ENCODE peak calls at places on chromosome 16, in nine cellular contexts. H, T, Z, W, R, P, B, Y and X are unnamed samples. For H3K9me2, the result is how much of the 10 kb centered on the place peaks cover.

GRCh38 chr16:31363721-31364120 is 8.7 kb downstream of the ITGAX start:
- DNase-seq in R (no peak), T (no peak), H (no peak), Y (no peak), P (no peak), B (no peak), W (no peak), Z (no peak), X (no peak)

GRCh38 chr16:27407158-27407557 is 5.2 kb downstream of the IL21R start:
- DNase-seq in H (no peak), P (no peak), Z (no peak), T (no peak), Y (no peak), B (no peak), W (no peak), R (no peak), X (peak)

GRCh38 chr16:77304134-77304533 is 104.9 kb downstream of the SYCE1L start:
- DNase-seq in W (no peak), T (no peak), Z (no peak), H (no peak), B (no peak), R (no peak), P (no peak), Y (no peak), X (no peak)

GRCh38 chr16:15435216-15435864 is 952 bp downstream of the BMERB1 start:
- DNase-seq in Y (peak), B (no peak), T (peak), H (no peak), Z (peak), R (no peak), P (no peak), W (no peak), X (no peak)

GRCh38 chr16:69328854-69329316 is 1.5 kb downstream of the PDF start:
- DNase-seq in H (no peak), B (no peak), P (no peak), R (no peak), Y (peak), W (peak), T (peak), Z (no peak), X (peak)

GRCh38 chr16:8713635-8714097 is 39.2 kb downstream of the ABAT start:
- DNase-seq in B (no peak), R (no peak), W (no peak), H (no peak), T (no peak), Y (no peak), P (no peak), Z (no peak), X (no peak)

GRCh38 chr16:25966172-25967097 is 274.7 kb downstream of the HS3ST4 start:
- DNase-seq in B (no peak), T (no peak), H (no peak), R (no peak), Z (no peak), P (peak), W (no peak), Y (no peak), X (no peak)

GRCh38 chr16:73549960-73550359 is 502.0 kb upstream of the ZFHX3 start:
- DNase-seq in T (no peak), W (no peak), Z (no peak), P (no peak), R (no peak), H (no peak), B (no peak), Y (no peak), X (no peak)

GRCh38 chr16:71629617-71630016 is 3.6 kb downstream of the MARVELD3 start:
- DNase-seq in H (no peak), T (no peak), W (no peak), R (no peak), Y (no peak), P (no peak), B (no peak), Z (no peak), X (no peak)

GRCh38 chr16:69922200-69922599 is 28.9 kb upstream of the CLEC18A start:
- DNase-seq in R (no peak), Y (no peak), T (no peak), Z (no peak), W (no peak), H (no peak), P (no peak), B (no peak), X (no peak)

GRCh38 chr16:14378684-14379467 is 251.2 kb downstream of the PARN start:
- DNase-seq in R (no peak), P (no peak), H (peak), W (no peak), Z (no peak), B (no peak), Y (peak), T (peak), X (no peak)

GRCh38 chr16:16050106-16050505 is 100.7 kb downstream of the ABCC1 start:
- DNase-seq in T (no peak), B (no peak), P (no peak), H (no peak), W (no peak), Y (no peak), R (no peak), Z (no peak), X (no peak)

GRCh38 chr16:36336-36984 is 16.9 kb downstream of the POLR3K start:
- DNase-seq in P (no peak), T (no peak), H (no peak), B (no peak), Z (peak), Y (no peak), W (no peak), R (no peak), X (no peak)

GRCh38 chr16:23141959-23142740 is 7.1 kb downstream of the USP31 start:
- DNase-seq in T (no peak), Y (no peak), W (peak), B (no peak), P (no peak), H (no peak), R (no peak), Z (no peak), X (no peak)

GRCh38 chr16:117381-118365 is 20.8 kb downstream of the NPRL3 start:
- DNase-seq in B (peak), H (peak), Y (peak), P (peak), T (peak), W (peak), R (peak), Z (peak), X (peak)

GRCh38 chr16:73068546-73069401 is 20.8 kb upstream of the ZFHX3 start:
- DNase-seq in P (no peak), H (peak), Y (peak), B (no peak), Z (no peak), R (no peak), T (peak), W (no peak), X (no peak)

GRCh38 chr16:27963471-27963965 is 100.0 kb downstream of the GSG1L start:
- DNase-seq in H (no peak), W (no peak), P (no peak), T (no peak), Z (no peak), R (no peak), Y (no peak), B (no peak), X (no peak)

GRCh38 chr16:62954144-62955032 is 918.1 kb upstream of the CDH8 start:
- DNase-seq in T (no peak), R (no peak), Z (peak), W (no peak), Y (no peak), H (no peak), B (no peak), P (no peak), X (no peak)

GRCh38 chr16:27378871-27379580 is 22.9 kb upstream of the IL21R start:
- DNase-seq in Z (no peak), R (no peak), B (no peak), W (no peak), T (no peak), H (no peak), Y (peak), P (no peak), X (no peak)

GRCh38 chr16:797120-797420 is 3.5 kb downstream of the GNG13 start:
- DNase-seq in Z (peak), H (no peak), B (no peak), Y (no peak), T (peak), R (no peak), W (peak), P (no peak), X (peak)

GRCh38 chr16:54934536-54935410 is 4.1 kb downstream of the IRX5 start:
- DNase-seq in R (peak), W (no peak), H (no peak), Z (peak), T (no peak), P (no peak), Y (peak), B (no peak), X (no peak)

GRCh38 chr16:11361751-11362742 is 16.8 kb downstream of the RMI2 start:
- DNase-seq in Y (peak), W (peak), H (no peak), Z (no peak), R (no peak), B (no peak), T (peak), P (peak), X (peak)

GRCh38 chr16:27764869-27765675 is 215.1 kb downstream of the KATNIP start:
- DNase-seq in H (no peak), Y (no peak), P (no peak), B (no peak), Z (no peak), W (no peak), T (no peak), R (no peak), X (no peak)

GRCh38 chr16:64475627-64476351 is 646.1 kb downstream of the CDH11 start:
- DNase-seq in B (no peak), W (no peak), T (no peak), Z (no peak), H (no peak), R (peak), Y (no peak), P (no peak), X (no peak)

GRCh38 chr16:27816561-27816960 is 247.0 kb downstream of the GSG1L start:
- DNase-seq in T (no peak), W (no peak), R (no peak), Y (no peak), Z (no peak), B (no peak), P (no peak), H (no peak), X (no peak)

GRCh38 chr16:50802000-50802399 is 60.1 kb downstream of the CYLD start:
- DNase-seq in T (no peak), P (no peak), W (no peak), R (no peak), Y (peak), Z (no peak), B (no peak), H (no peak), X (no peak)

GRCh38 chr16:6957676-6958075 is 375.0 kb upstream of the RBFOX1 start:
- DNase-seq in P (no peak), B (no peak), R (no peak), T (no peak), Z (no peak), W (no peak), Y (no peak), H (no peak), X (no peak)

GRCh38 chr16:20735504-20735903 is 6.1 kb downstream of the THUMPD1 start:
- DNase-seq in Y (peak), W (no peak), B (no peak), P (no peak), T (no peak), R (no peak), Z (no peak), H (no peak), X (no peak)

GRCh38 chr16:59067207-59067606 is 333.1 kb upstream of the GOT2 start:
- DNase-seq in Z (no peak), T (no peak), B (no peak), R (no peak), H (no peak), P (no peak), W (no peak), Y (no peak), X (peak)

GRCh38 chr16:35365675-35366074 is 1906.3 kb downstream of the TP53TG3F start:
- DNase-seq in B (no peak), T (no peak), Z (no peak), R (no peak), W (peak), Y (no peak), P (no peak), H (no peak), X (no peak)

GRCh38 chr16:21101631-21102420 is 48.8 kb downstream of the DNAH3 start:
- DNase-seq in P (no peak), Z (peak), Y (peak), T (peak), W (peak), B (peak), R (peak), H (no peak), X (peak)

DNA sequence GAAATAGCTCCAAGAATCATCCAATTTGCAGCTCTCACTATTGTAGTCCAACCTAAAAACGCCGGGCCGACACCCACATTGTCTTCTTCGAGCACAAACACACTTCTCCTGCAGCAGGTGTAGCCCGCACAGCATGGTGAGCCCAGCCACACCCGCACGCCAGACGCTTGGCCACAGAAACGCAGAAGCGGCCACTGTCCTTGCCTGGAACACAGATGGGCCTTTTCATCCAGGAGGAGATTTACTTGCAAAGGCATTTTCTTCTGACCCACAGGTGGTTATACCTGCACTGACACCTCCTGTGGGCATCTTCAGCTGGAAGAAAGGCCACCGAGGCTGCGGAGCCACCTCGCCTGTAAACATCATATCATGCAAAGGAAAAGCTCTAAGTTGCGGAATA is 98.4 kb downstream of the ADCY9 start:
- DNase-seq in B (no peak), R (no peak), Z (no peak), W (no peak), T (no peak), Y (no peak), H (no peak), P (no peak), X (no peak)
- H3K9me2 ChIP-seq in B (under half), R (under half), Z (under half), W (under half), T (under half), Y (under half), H (under half), P (under half), X (under half)

GRCh38 chr16:2206780-2207433 is 1.7 kb downstream of the MLST8 start:
- DNase-seq in P (no peak), H (no peak), T (no peak), Y (no peak), Z (no peak), B (no peak), W (no peak), R (no peak), X (no peak)

GRCh38 chr16:2205967-2206313 is 686 bp downstream of the MLST8 start:
- DNase-seq in R (no peak), Y (peak), W (no peak), H (no peak), P (peak), T (no peak), Z (no peak), B (no peak), X (no peak)

GRCh38 chr16:2205104-2205966 is at the start of gene MLST8:
- DNase-seq in Y (peak), P (peak), R (peak), T (peak), B (peak), H (peak), W (peak), Z (peak), X (peak)

GRCh38 chr16:2206420-2206779 is 1.1 kb downstream of the MLST8 start:
- DNase-seq in P (no peak), H (no peak), W (no peak), B (no peak), T (no peak), Y (no peak), Z (no peak), R (no peak), X (no peak)

DNA sequence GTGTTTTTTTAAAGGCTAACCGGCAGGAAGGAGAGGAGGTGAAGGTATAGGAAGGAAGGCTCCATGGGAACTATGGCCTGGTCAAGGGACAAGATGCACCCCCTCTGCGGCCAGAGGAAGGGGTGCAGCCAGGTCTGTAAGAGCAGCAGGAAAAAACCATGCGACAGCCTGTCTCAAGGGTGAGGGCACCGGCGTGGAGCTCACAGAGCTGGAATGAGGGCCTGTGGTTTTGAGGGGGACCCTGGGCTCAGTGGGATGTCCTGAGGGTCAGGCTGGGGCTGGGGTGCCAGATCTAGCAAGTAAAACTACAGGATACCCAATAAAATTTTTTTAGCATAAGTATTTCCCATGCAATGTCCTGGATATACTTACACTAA is 539 bp upstream of the MLST8 start:
- DNase-seq in B (no peak), Z (no peak), R (no peak), H (no peak), W (no peak), Y (no peak), P (no peak), T (no peak), X (no peak)
- H3K4me3 ChIP-seq in B (peak), Z (peak), R (peak), H (peak), W (peak), Y (peak), P (peak), T (peak), X (peak)

GRCh38 chr16:85396879-85397871 is 215.9 kb upstream of the GSE1 start:
- DNase-seq in Y (no peak), B (no peak), R (peak), P (no peak), H (peak), Z (peak), T (no peak), W (peak), X (peak)
- H3K27ac ChIP-seq in Y (peak), B (peak), R (peak), P (no peak), H (no peak), Z (no peak), T (no peak), W (no peak), X (no peak)

GRCh38 chr16:53908731-53909130 is 204.8 kb downstream of the FTO start:
- DNase-seq in Y (no peak), H (no peak), B (no peak), Z (no peak), T (no peak), W (no peak), R (no peak), P (no peak), X (no peak)

GRCh38 chr16:53905028-53905427 is 201.1 kb downstream of the FTO start:
- DNase-seq in T (no peak), R (no peak), B (no peak), H (no peak), P (no peak), Z (no peak), W (peak), Y (no peak), X (no peak)

GRCh38 chr16:53901396-53901795 is 197.4 kb downstream of the FTO start:
- DNase-seq in W (no peak), R (no peak), P (no peak), Z (no peak), H (no peak), T (no peak), Y (no peak), B (no peak), X (no peak)

GRCh38 chr16:53900678-53901077 is 196.7 kb downstream of the FTO start:
- DNase-seq in H (no peak), P (no peak), R (no peak), Y (no peak), T (no peak), B (no peak), Z (no peak), W (no peak), X (no peak)

GRCh38 chr16:53904533-53904932 is 200.6 kb downstream of the FTO start:
- DNase-seq in H (no peak), P (no peak), Z (no peak), Y (no peak), B (no peak), T (no peak), W (no peak), R (peak), X (no peak)
- H3K9me2 ChIP-seq in H (under half), P (under half), Z (under half), Y (under half), B (under half), T (under half), W (under half), R (under half), X (under half)

GRCh38 chr16:89318430-89318758 is 100.9 kb downstream of the ZNF778 start:
- DNase-seq in Z (no peak), P (no peak), R (no peak), B (no peak), Y (no peak), W (no peak), H (no peak), T (no peak), X (no peak)

GRCh38 chr16:89318871-89319627 is 101.5 kb downstream of the ZNF778 start:
- DNase-seq in H (no peak), Z (no peak), R (no peak), T (no peak), Y (no peak), P (no peak), W (no peak), B (no peak), X (no peak)

GRCh38 chr16:89319628-89319882 is 102.1 kb downstream of the ZNF778 start:
- DNase-seq in B (no peak), P (no peak), T (no peak), Y (no peak), Z (no peak), W (no peak), H (no peak), R (no peak), X (no peak)

GRCh38 chr16:89320717-89321501 is 103.4 kb downstream of the ZNF778 start:
- DNase-seq in Z (peak), Y (peak), H (peak), T (peak), R (peak), B (no peak), W (no peak), P (no peak), X (no peak)

DNA sequence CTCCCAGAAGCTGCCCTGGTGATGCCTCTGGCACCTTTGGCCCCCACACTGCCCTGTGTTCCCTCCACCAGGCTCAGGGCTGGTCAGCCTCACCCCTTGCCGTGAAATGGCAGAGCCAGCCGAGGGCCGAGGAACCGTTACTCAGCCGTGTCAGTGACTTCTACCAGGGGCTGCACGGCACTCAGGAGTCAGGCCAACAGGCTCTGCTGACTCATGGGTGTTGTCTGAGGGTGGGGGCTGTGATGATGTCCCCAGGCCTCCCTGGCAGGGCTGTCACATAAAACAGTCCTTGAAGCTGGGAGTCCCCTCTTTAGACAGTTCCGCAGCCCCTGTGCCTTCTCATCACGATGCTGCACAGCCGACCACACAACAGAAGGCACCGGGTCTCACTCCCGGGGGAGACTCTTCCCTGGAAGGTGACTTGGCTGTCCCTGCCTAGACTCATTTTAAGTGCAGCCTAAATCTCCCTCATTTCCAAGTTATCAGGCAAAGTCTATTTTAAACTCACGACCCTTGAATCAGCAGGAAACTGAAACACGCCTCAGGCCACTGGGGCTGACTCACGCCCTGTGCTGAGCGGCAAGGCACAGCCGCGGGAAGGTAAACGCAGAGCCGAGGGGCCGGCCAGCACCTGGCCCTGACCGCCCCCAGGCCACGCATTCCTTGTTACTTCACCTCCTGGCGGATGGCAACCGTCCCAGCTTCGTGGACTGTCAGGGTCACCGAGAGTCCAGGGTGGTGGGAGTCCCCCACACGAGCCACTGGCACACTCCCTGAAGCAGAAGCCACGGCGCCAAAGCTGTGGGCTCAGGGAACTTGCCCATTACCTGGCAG is 102.6 kb downstream of the ZNF778 start:
- DNase-seq in T (peak), W (no peak), P (peak), R (peak), Y (peak), Z (no peak), H (peak), B (no peak), X (no peak)
- H3K4me3 ChIP-seq in T (peak), W (no peak), P (peak), R (no peak), Y (peak), Z (no peak), H (peak), B (peak), X (no peak)